ENCODE peak calls at places on chromosomes 7 and 10, in five cellular contexts. O, A, X, U and S are unnamed samples.
A peak's percentile ranks its signal among the peaks of the same experiment; 100 is the strongest.

GRCh38 chr7:78673272-78673671 is 780.2 kb downstream of the MAGI2 start:
- DNase-seq in A (no peak), O (no peak), X (no peak), U (no peak), S (no peak)

GRCh38 chr10:46265981-46266505 is 20.8 kb upstream of the ANTXRL start:
- DNase-seq in A (no peak), O (no peak), U (no peak), X (peak; percentile 43), S (peak; percentile 19)

GRCh38 chr7:7539152-7539551 is 3.5 kb upstream of the COL28A1 start:
- DNase-seq in A (no peak), U (peak; percentile 14), X (no peak), O (no peak), S (no peak)

GRCh38 chr7:101677421-101678137 is 48.5 kb upstream of the MYL10 start:
- DNase-seq in X (peak; percentile 57), A (no peak), O (peak; percentile 37), U (peak; percentile 59), S (no peak)

GRCh38 chr7:100352984-100353684 is 4.8 kb upstream of the PILRB start:
- DNase-seq in X (no peak), O (no peak), A (no peak), U (no peak), S (peak; percentile 23)

GRCh38 chr10:114019226-114019625 is 24.4 kb upstream of the ADRB1 start:
- DNase-seq in A (no peak), X (no peak), O (no peak), U (no peak), S (no peak)

GRCh38 chr10:30503700-30504462 is 69.9 kb downstream of the MAP3K8 start:
- DNase-seq in O (no peak), U (no peak), X (no peak), A (no peak), S (no peak)

GRCh38 chr10:37263304-37263703 is 137.9 kb downstream of the ANKRD30A start:
- DNase-seq in X (peak; percentile 34), A (no peak), U (no peak), O (no peak), S (no peak)

DNA sequence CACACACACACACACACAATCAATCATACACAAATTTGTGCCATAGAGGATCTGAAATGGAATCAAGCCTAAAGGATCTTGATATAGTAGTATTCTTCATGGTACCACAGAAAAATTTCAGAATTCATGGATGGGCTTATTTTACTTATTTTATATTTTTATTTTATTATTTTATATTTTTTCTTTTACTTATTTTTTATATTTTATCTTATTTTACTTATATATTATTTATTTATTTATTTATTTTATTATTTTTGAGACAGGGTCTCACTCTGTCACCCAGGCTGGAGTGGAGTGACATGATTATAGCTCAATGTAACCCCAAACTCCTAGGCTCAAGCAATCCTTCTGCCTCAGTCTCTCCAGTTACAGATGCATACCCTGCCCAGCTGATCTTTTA is 16.7 kb downstream of the SHTN1 start:
- DNase-seq in O (no peak), U (no peak), A (no peak), X (no peak), S (no peak)
- H4K8ac ChIP-seq in O (no peak overlapping the region), U (no peak overlapping the region), A (no peak overlapping the region), X (no peak overlapping the region), S (no peak overlapping the region)

GRCh38 chr10:4249841-4250496 is 465.0 kb upstream of the KLF6 start:
- DNase-seq in A (no peak), O (no peak), X (no peak), U (no peak), S (no peak)
- H3K18ac ChIP-seq in A (no peak overlapping the region), O (peak overlapping the region; percentile 69), X (no peak overlapping the region), U (no peak overlapping the region), S (no peak overlapping the region)

GRCh38 chr10:132940791-132941465 is 1.4 kb downstream of the CFAP46 start:
- DNase-seq in U (no peak), A (no peak), O (no peak), X (no peak), S (no peak)

GRCh38 chr10:132943555-132944404 is 1.4 kb upstream of the CFAP46 start:
- DNase-seq in O (no peak), X (no peak), U (no peak), A (no peak), S (no peak)

GRCh38 chr10:132941640-132942051 is 724 bp downstream of the CFAP46 start:
- DNase-seq in O (no peak), U (no peak), X (no peak), A (no peak), S (no peak)

GRCh38 chr10:132942740-132943554 is 577 bp upstream of the CFAP46 start:
- DNase-seq in O (no peak), U (peak; percentile 63), A (no peak), X (no peak), S (no peak)

DNA sequence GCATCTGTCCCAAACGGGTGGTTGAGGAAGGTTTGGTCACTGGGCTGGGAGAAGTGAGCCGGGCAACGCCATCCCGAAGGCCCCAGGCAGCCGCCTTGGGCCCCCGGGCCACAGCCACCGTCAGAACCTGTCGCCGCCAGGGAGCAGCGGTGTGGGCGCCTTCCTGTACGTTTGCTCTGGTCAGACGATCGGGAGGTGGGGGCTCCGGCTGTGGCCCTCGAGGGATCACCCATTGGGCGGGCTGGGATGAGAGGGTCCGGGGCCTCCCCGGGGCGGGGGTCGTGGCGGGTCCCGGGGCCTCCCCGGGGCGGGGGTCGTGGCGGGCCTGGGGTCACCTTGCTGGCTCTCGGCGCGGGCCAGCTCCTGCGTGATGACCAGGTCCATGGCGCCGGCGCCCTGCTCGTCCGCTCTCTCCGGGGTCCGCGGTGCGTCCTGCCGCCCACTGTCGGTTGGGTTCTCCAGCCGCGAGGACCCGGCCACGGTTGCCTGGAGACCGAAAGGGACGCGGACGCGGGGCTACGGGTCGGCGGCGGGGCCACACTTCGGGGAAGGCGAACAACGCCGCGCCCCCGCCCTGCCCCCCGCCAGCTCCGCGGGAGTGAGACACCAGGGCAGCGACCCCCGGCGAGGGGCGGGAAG is at the start of gene CFAP46:
- DNase-seq in O (peak; percentile 44), A (peak; percentile 71), X (peak; percentile 90), U (peak; percentile 72), S (peak; percentile 78)
- H3K4me2 ChIP-seq in O (peak within 1 kb of the TSS; percentile 82), A (peak within 1 kb of the TSS; percentile 79), X (peak within 1 kb of the TSS; percentile 82), U (peak within 1 kb of the TSS; percentile 66), S (peak within 1 kb of the TSS; percentile 71)

GRCh38 chr7:1912472-1913289 is 242.6 kb downstream of the ELFN1 start:
- DNase-seq in A (no peak), U (peak; percentile 26), O (peak; percentile 92), X (no peak), S (no peak)
- H4K8ac ChIP-seq in A (peak overlapping the region; percentile 17), U (no peak overlapping the region), O (peak overlapping the region; percentile 92), X (no peak overlapping the region), S (no peak overlapping the region)

DNA sequence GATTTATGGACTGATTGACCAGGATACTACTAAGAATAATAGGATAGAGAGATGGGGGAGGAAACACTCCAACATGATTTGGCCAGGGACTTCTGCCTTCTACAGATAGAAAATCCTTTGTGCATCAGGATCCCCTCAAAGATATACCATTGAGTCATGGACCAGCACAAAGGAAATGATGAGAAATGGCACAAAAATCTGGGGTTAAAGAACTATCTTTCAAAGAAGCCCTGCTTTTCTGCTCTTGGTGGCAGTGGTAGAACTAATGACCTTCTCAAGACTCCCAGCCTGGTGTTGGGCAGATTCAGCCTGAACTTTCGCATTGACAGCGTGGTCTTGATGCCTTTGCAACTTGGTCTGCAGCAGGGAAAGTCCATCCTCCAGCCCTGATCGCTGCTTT is 27.6 kb upstream of the LAMB1 start:
- DNase-seq in O (peak; percentile 62), X (no peak), U (no peak), A (no peak), S (no peak)
- H3K18ac ChIP-seq in O (peak overlapping the region; percentile 46), X (no peak overlapping the region), U (no peak overlapping the region), A (no peak overlapping the region), S (no peak overlapping the region)

GRCh38 chr7:68148440-68148839 is 1151.8 kb downstream of the TYW1 start:
- DNase-seq in U (no peak), X (no peak), A (no peak), O (no peak), S (no peak)

GRCh38 chr7:68143345-68143744 is 1146.7 kb downstream of the TYW1 start:
- DNase-seq in X (no peak), A (no peak), U (no peak), O (no peak), S (no peak)

GRCh38 chr7:68147621-68148238 is 1151.1 kb downstream of the TYW1 start:
- DNase-seq in X (no peak), O (no peak), A (no peak), U (no peak), S (no peak)

GRCh38 chr7:68152205-68152604 is 1155.6 kb downstream of the TYW1 start:
- DNase-seq in U (peak; percentile 76), X (no peak), O (no peak), A (no peak), S (no peak)

GRCh38 chr7:68146970-68147369 is 1150.3 kb downstream of the TYW1 start:
- DNase-seq in X (no peak), A (no peak), U (no peak), O (no peak), S (no peak)
- H3K4me2 ChIP-seq in X (no peak overlapping the region), A (no peak overlapping the region), U (no peak overlapping the region), O (no peak overlapping the region), S (no peak overlapping the region)